ENCODE peak calls at places on chromosomes 6 and 20, in four cellular contexts. N is OCI-M1; M is lower lobe of right lung; H is effector memory CD4-positive, alpha-beta T cell. X is an unnamed sample.

GRCh38 chr20:11281768-11282167 is 608.0 kb upstream of the JAG1 start:
- DNase-seq in M (no peak), H (no peak), N (no peak), X (no peak)

GRCh38 chr20:50911716-50912115 is 19.5 kb downstream of the ADNP start:
- DNase-seq in M (no peak), N (no peak), H (no peak), X (no peak)

GRCh38 chr6:111871725-111872520 is 1.3 kb downstream of the FYN start:
- DNase-seq in H (peak; percentile 17), M (no peak), N (peak; percentile 90), X (no peak)

GRCh38 chr6:19052219-19052618 is 665.1 kb downstream of the RNF144B start:
- DNase-seq in M (no peak), N (no peak), H (no peak), X (no peak)

GRCh38 chr20:7841291-7841966 is 98.8 kb downstream of the HAO1 start:
- DNase-seq in N (no peak), H (no peak), M (no peak), X (no peak)

GRCh38 chr6:22826961-22827360 is 257.6 kb downstream of the HDGFL1 start:
- DNase-seq in M (no peak), N (no peak), H (no peak), X (no peak)

GRCh38 chr6:12967686-12968085 is 251.1 kb downstream of the PHACTR1 start:
- DNase-seq in H (no peak), M (no peak), N (peak; percentile 46), X (no peak)

GRCh38 chr20:39645130-39645529 is 683.0 kb downstream of the DHX35 start:
- DNase-seq in M (no peak), N (no peak), H (no peak), X (no peak)

GRCh38 chr20:63411898-63412631 is 50.9 kb upstream of the CHRNA4 start:
- DNase-seq in N (no peak), M (no peak), H (no peak), X (no peak)

GRCh38 chr20:63453029-63453523 is 19.4 kb downstream of the KCNQ2 start:
- DNase-seq in H (no peak), N (no peak), M (no peak), X (no peak)

GRCh38 chr6:17297261-17298080 is 16.3 kb downstream of the RBM24 start:
- DNase-seq in H (no peak), N (no peak), M (no peak), X (no peak)

GRCh38 chr6:49933526-49933925 is 30.4 kb downstream of the DEFB114 start:
- DNase-seq in M (peak; percentile 29), H (no peak), N (no peak), X (no peak)